ENCODE peak calls at places on chromosome 16, in four cellular contexts. Y is GM23338, W is HCEC 1CT, I is left lobe of liver. J is an unnamed sample.
A peak's percentile ranks its signal among the peaks of the same experiment; 100 is the strongest.

GRCh38 chr16:19424478-19424877 is 6.8 kb downstream of the TMC5 start:
- DNase-seq in W (no peak), I (no peak), Y (no peak), J (no peak)

GRCh38 chr16:88743693-88744519 is 37.6 kb downstream of the CTU2 start:
- DNase-seq in Y (peak; percentile 88), W (peak; percentile 48), I (peak; percentile 80), J (peak; percentile 93)

GRCh38 chr16:47888142-47888541 is 267.7 kb downstream of the ABCC12 start:
- DNase-seq in W (peak; percentile 63), Y (peak; percentile 65), I (no peak), J (peak; percentile 43)

GRCh38 chr16:64132686-64133085 is 989.2 kb downstream of the CDH11 start:
- DNase-seq in Y (no peak), W (no peak), I (no peak), J (no peak)

GRCh38 chr16:87746178-87746577 is 19.6 kb downstream of the KLHDC4 start:
- DNase-seq in I (no peak), W (no peak), Y (no peak), J (no peak)

GRCh38 chr16:65989861-65990260 is 376.6 kb upstream of the CDH5 start:
- DNase-seq in Y (no peak), I (peak; percentile 74), W (no peak), J (no peak)

GRCh38 chr16:3819741-3820724 is 60.5 kb downstream of the CREBBP start:
- DNase-seq in Y (no peak), I (peak; percentile 67), W (peak; percentile 80), J (no peak)

GRCh38 chr16:70735141-70735979 is 49.5 kb upstream of the MTSS2 start:
- DNase-seq in Y (peak; percentile 51), W (no peak), I (no peak), J (no peak)

GRCh38 chr16:6892961-6893360 is 439.7 kb upstream of the RBFOX1 start:
- DNase-seq in Y (no peak), I (no peak), W (no peak), J (no peak)

GRCh38 chr16:65532218-65532617 is 410.4 kb upstream of the CDH11 start:
- DNase-seq in I (no peak), Y (no peak), W (no peak), J (peak; percentile 53)

GRCh38 chr16:1221628-1222552 is 3.2 kb downstream of the TPSG1 start:
- DNase-seq in I (no peak), W (no peak), Y (no peak), J (no peak)

GRCh38 chr16:2720063-2720455 is at the start of gene PRSS27:
- DNase-seq in W (no peak), I (no peak), Y (peak; percentile 26), J (peak; percentile 38)

GRCh38 chr16:21603920-21604319 is 4.5 kb downstream of the METTL9 start:
- DNase-seq in Y (no peak), W (peak; percentile 11), I (no peak), J (peak; percentile 68)

GRCh38 chr16:8583712-8584111 is 6.6 kb downstream of the TMEM114 start:
- DNase-seq in Y (peak; percentile 53), W (no peak), I (no peak), J (peak; percentile 26)

GRCh38 chr16:13557476-13557875 is 362.5 kb upstream of the ERCC4 start:
- DNase-seq in W (no peak), I (no peak), Y (no peak), J (no peak)

GRCh38 chr16:1379054-1379862 is 27.5 kb downstream of the GNPTG start:
- DNase-seq in I (peak; percentile 86), W (peak; percentile 64), Y (peak; percentile 70), J (peak; percentile 78)

GRCh38 chr16:49277766-49278566 is 3.7 kb downstream of the CBLN1 start:
- DNase-seq in I (no peak), Y (peak; percentile 64), W (no peak), J (peak; percentile 54)

GRCh38 chr16:3876695-3877094 is 3.8 kb downstream of the CREBBP start:
- DNase-seq in W (peak; percentile 74), I (no peak), Y (no peak), J (no peak)

GRCh38 chr16:57012353-57012752 is 23.0 kb downstream of the NLRC5 start:
- DNase-seq in W (no peak), I (no peak), Y (peak; percentile 45), J (peak; percentile 39)

GRCh38 chr16:19567560-19567959 is 12.1 kb downstream of the VPS35L start:
- DNase-seq in Y (no peak), W (no peak), I (no peak), J (no peak)

GRCh38 chr16:2977440-2977839 is 2.8 kb downstream of the PKMYT1 start:
- DNase-seq in I (peak; percentile 86), W (no peak), Y (no peak), J (no peak)